ENCODE peak calls at places on chromosome 19, in seven cellular contexts. One of them, this sample, is unnamed.

GRCh38 chr19:15199652-15200574 is 882 bp downstream of the NOTCH3 start:
- DNase-seq in CD4-positive, alpha-beta T cell: no peak
- DNase-seq in heart left ventricle: no peak
- DNase-seq in IMR-90: peak; percentile 16
- DNase-seq in neural crest cell: peak; percentile 78
- DNase-seq in natural killer cell: no peak
- DNase-seq in K562: no peak
- DNase-seq in this sample: peak; percentile 61

GRCh38 chr19:28558783-28559182 is 654.2 kb downstream of the UQCRFS1 start:
- DNase-seq in CD4-positive, alpha-beta T cell: no peak
- DNase-seq in heart left ventricle: no peak
- DNase-seq in IMR-90: no peak
- DNase-seq in neural crest cell: no peak
- DNase-seq in natural killer cell: no peak
- DNase-seq in K562: peak; percentile 36
- DNase-seq in this sample: no peak

GRCh38 chr19:8396563-8397203 is 6.5 kb downstream of the RAB11B start:
- DNase-seq in CD4-positive, alpha-beta T cell: peak; percentile 68
- DNase-seq in heart left ventricle: peak; percentile 66
- DNase-seq in IMR-90: peak; percentile 39
- DNase-seq in neural crest cell: peak; percentile 64
- DNase-seq in natural killer cell: peak; percentile 61
- DNase-seq in K562: peak; percentile 91
- DNase-seq in this sample: no peak

GRCh38 chr19:11737964-11738745 is 591 bp downstream of the ZNF823 start:
- DNase-seq in CD4-positive, alpha-beta T cell: peak; percentile 16
- DNase-seq in heart left ventricle: peak; percentile 55
- DNase-seq in IMR-90: peak; percentile 12
- DNase-seq in neural crest cell: no peak
- DNase-seq in natural killer cell: peak; percentile 32
- DNase-seq in K562: peak; percentile 77
- DNase-seq in this sample: no peak

GRCh38 chr19:35257113-35257461 is 8.3 kb downstream of the LSR start:
- DNase-seq in CD4-positive, alpha-beta T cell: no peak
- DNase-seq in heart left ventricle: no peak
- DNase-seq in IMR-90: no peak
- DNase-seq in neural crest cell: no peak
- DNase-seq in natural killer cell: peak; percentile 11
- DNase-seq in K562: no peak
- DNase-seq in this sample: no peak

GRCh38 chr19:6425732-6426686 is 1.4 kb upstream of the KHSRP start:
- DNase-seq in CD4-positive, alpha-beta T cell: no peak
- DNase-seq in heart left ventricle: no peak
- DNase-seq in IMR-90: no peak
- DNase-seq in neural crest cell: no peak
- DNase-seq in natural killer cell: no peak
- DNase-seq in K562: peak; percentile 46
- DNase-seq in this sample: no peak

GRCh38 chr19:46863818-46864629 is 3.2 kb downstream of the ARHGAP35 start:
- DNase-seq in CD4-positive, alpha-beta T cell: no peak
- DNase-seq in heart left ventricle: no peak
- DNase-seq in IMR-90: peak; percentile 61
- DNase-seq in neural crest cell: no peak
- DNase-seq in natural killer cell: no peak
- DNase-seq in K562: no peak
- DNase-seq in this sample: no peak

GRCh38 chr19:33988601-33989000 is 183.7 kb upstream of the LSM14A start:
- DNase-seq in CD4-positive, alpha-beta T cell: no peak
- DNase-seq in heart left ventricle: no peak
- DNase-seq in IMR-90: peak; percentile 1
- DNase-seq in neural crest cell: no peak
- DNase-seq in natural killer cell: no peak
- DNase-seq in K562: no peak
- DNase-seq in this sample: no peak

GRCh38 chr19:51448011-51448744 is 10.1 kb downstream of the SIGLEC8 start:
- DNase-seq in CD4-positive, alpha-beta T cell: no peak
- DNase-seq in heart left ventricle: no peak
- DNase-seq in IMR-90: no peak
- DNase-seq in neural crest cell: no peak
- DNase-seq in natural killer cell: no peak
- DNase-seq in K562: no peak
- DNase-seq in this sample: no peak

GRCh38 chr19:9306443-9306842 is 3.2 kb downstream of the ZNF699 start:
- DNase-seq in CD4-positive, alpha-beta T cell: no peak
- DNase-seq in heart left ventricle: no peak
- DNase-seq in IMR-90: peak; percentile 76
- DNase-seq in neural crest cell: no peak
- DNase-seq in natural killer cell: no peak
- DNase-seq in K562: no peak
- DNase-seq in this sample: no peak

GRCh38 chr19:17680235-17680722 is 7.9 kb downstream of the UNC13A start:
- DNase-seq in CD4-positive, alpha-beta T cell: no peak
- DNase-seq in heart left ventricle: peak; percentile 87
- DNase-seq in IMR-90: peak; percentile 62
- DNase-seq in neural crest cell: peak; percentile 33
- DNase-seq in natural killer cell: peak; percentile 80
- DNase-seq in K562: peak; percentile 89
- DNase-seq in this sample: no peak

GRCh38 chr19:45507864-45508680 is 793 bp downstream of the VASP start:
- DNase-seq in CD4-positive, alpha-beta T cell: peak; percentile 33
- DNase-seq in heart left ventricle: peak; percentile 50
- DNase-seq in IMR-90: no peak
- DNase-seq in neural crest cell: no peak
- DNase-seq in natural killer cell: no peak
- DNase-seq in K562: peak; percentile 76
- DNase-seq in this sample: no peak

GRCh38 chr19:14560776-14561108 is 11.1 kb downstream of the NDUFB7 start:
- DNase-seq in CD4-positive, alpha-beta T cell: no peak
- DNase-seq in heart left ventricle: no peak
- DNase-seq in IMR-90: no peak
- DNase-seq in neural crest cell: no peak
- DNase-seq in natural killer cell: no peak
- DNase-seq in K562: no peak
- DNase-seq in this sample: no peak

GRCh38 chr19:46661735-46662592 is 982 bp upstream of the DACT3 start:
- DNase-seq in CD4-positive, alpha-beta T cell: peak; percentile 75
- DNase-seq in heart left ventricle: peak; percentile 86
- DNase-seq in IMR-90: peak; percentile 90
- DNase-seq in neural crest cell: peak; percentile 69
- DNase-seq in natural killer cell: peak; percentile 60
- DNase-seq in K562: peak; percentile 90
- DNase-seq in this sample: no peak

GRCh38 chr19:21202865-21203494 is 61.1 kb downstream of the ZNF431 start:
- DNase-seq in CD4-positive, alpha-beta T cell: no peak
- DNase-seq in heart left ventricle: no peak
- DNase-seq in IMR-90: peak; percentile 14
- DNase-seq in neural crest cell: peak; percentile 13
- DNase-seq in natural killer cell: no peak
- DNase-seq in K562: peak; percentile 68
- DNase-seq in this sample: peak; percentile 16

DNA sequence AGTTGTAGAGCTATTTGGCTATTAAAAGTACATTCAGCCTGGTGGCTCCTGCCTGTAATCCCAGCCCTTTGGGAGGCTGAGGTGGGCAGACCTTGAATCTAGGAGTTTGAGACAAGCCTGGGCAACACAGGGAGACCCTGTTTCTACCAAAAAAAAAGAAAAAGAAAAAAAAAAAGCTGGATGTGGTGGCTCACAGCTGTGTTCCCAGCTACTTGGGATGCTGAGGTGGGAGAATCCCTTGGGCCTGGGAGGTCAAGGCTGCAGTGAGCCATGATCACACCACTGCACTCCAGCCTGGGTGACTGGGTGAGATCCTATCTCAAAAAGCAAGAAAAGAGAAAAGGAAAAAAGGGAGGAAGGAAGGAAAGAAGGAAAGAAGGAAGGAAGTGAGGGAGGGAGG is 9.6 kb upstream of the IZUMO2 start:
- DNase-seq in CD4-positive, alpha-beta T cell: no peak
- DNase-seq in heart left ventricle: no peak
- DNase-seq in IMR-90: no peak
- DNase-seq in neural crest cell: no peak
- DNase-seq in natural killer cell: no peak
- DNase-seq in K562: no peak
- DNase-seq in this sample: no peak
- TF ChIP-seq CTCF in CD4-positive, alpha-beta T cell: no peak
- TF ChIP-seq CTCF in heart left ventricle: no peak
- TF ChIP-seq CTCF in IMR-90: no peak
- TF ChIP-seq CTCF in neural crest cell: no peak
- TF ChIP-seq CTCF in natural killer cell: no peak
- TF ChIP-seq CTCF in K562: no peak
- TF ChIP-seq CTCF in this sample: no peak

GRCh38 chr19:57068921-57069697 is 50.7 kb upstream of the USP29 start:
- DNase-seq in CD4-positive, alpha-beta T cell: no peak
- DNase-seq in heart left ventricle: no peak
- DNase-seq in IMR-90: no peak
- DNase-seq in neural crest cell: no peak
- DNase-seq in natural killer cell: no peak
- DNase-seq in K562: peak; percentile 7
- DNase-seq in this sample: peak; percentile 66
- TF ChIP-seq CTCF in CD4-positive, alpha-beta T cell: no peak
- TF ChIP-seq CTCF in heart left ventricle: no peak
- TF ChIP-seq CTCF in IMR-90: no peak
- TF ChIP-seq CTCF in neural crest cell: no peak
- TF ChIP-seq CTCF in natural killer cell: no peak
- TF ChIP-seq CTCF in K562: peak; percentile 45
- TF ChIP-seq CTCF in this sample: peak; percentile 63

DNA sequence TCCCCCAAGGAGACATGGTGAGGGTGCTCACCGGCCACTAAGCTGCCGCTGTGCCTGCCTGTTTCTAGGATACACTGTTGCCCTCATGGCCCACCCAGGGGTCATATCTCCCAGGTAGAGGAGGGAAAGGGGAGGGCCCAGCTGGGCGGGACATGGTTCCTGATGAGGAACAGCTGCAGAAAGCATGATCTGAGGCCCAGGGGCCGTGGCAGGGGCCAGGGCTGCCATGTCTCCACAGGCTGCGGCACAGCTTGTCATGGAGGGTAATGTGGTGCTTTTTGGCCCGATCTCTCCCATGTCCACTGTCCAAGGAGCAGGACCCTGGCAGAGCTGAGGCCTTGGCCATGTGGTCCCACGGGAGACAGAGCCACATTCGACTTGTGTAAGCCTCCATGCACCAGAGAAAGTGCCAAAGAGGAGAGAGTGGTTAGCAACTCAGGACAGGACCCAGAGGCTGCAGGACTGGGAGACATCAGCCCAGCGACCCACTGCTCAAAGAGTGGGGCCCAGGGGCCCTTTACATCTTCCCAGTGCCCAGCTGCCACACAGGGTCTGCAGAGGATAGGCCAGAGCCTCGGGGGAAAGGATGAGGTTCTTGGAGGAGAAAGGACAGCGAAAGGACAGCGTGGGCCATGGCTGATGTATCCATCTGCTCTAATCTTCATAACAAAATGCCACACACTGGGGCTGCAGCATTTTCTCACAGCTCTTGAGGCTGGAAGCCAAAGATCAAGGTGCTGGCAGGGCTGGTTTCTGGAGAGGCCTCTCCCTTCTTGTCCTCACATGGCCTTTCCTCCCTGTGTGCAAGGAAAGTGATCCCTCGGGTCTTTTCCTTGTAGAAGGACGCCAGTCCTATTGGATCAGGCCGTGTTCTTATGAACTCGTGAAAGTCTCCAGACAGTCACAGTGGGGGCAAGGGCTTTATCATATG is 11.5 kb downstream of the POP4 start:
- DNase-seq in CD4-positive, alpha-beta T cell: no peak
- DNase-seq in heart left ventricle: peak; percentile 12
- DNase-seq in IMR-90: no peak
- DNase-seq in neural crest cell: no peak
- DNase-seq in natural killer cell: no peak
- DNase-seq in K562: no peak
- DNase-seq in this sample: no peak
- TF ChIP-seq CTCF in CD4-positive, alpha-beta T cell: no peak
- TF ChIP-seq CTCF in heart left ventricle: no peak
- TF ChIP-seq CTCF in IMR-90: no peak
- TF ChIP-seq CTCF in neural crest cell: no peak
- TF ChIP-seq CTCF in natural killer cell: no peak
- TF ChIP-seq CTCF in K562: no peak
- TF ChIP-seq CTCF in this sample: no peak

DNA sequence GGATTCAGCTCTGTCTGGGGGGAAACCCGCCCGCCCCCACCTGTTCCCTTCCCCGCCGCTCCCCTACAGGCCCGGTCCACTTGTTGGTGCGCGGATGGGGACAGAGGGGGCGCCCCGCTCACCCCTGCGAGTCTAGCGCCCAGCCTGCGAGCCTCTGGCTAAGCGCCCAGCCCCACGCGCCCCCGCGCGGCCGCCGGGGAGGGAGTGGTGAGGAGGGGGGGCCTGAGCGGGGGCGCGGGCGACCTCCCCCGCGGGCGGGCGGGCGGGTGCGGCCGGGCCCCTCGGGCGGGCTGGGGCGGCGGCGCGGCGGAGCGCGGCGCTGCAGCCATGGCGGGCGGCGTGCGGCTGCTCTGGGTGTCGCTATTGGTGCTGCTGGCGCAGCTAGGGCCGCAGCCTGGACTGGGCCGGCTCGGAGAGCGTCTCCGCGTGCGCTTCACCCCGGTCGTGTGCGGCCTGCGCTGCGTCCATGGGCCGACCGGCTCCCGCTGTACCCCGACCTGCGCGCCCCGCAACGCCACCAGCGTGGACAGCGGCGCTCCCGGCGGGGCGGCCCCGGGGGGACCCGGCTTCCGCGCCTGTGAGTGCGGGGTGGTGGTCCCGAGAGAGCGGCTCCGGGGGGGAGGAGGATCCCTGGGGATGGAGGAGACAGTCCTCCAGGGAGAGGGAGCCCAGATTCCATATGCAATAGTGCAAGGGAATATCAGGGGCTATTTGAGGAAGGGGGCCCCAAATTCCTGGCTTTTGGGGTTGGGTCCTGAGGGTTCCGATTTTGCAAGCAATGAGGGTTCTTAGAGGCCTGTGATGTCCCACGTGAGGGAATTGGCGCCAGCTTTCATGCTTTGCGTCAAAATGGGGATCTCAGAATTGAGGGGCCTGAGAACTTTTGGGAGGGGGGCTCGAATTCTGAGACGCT is at the start of gene LTBP4:
- DNase-seq in CD4-positive, alpha-beta T cell: no peak
- DNase-seq in heart left ventricle: peak; percentile 84
- DNase-seq in IMR-90: no peak
- DNase-seq in neural crest cell: no peak
- DNase-seq in natural killer cell: no peak
- DNase-seq in K562: peak; percentile 88
- DNase-seq in this sample: no peak
- TF ChIP-seq CTCF in CD4-positive, alpha-beta T cell: no peak
- TF ChIP-seq CTCF in heart left ventricle: no peak
- TF ChIP-seq CTCF in IMR-90: peak; percentile 20
- TF ChIP-seq CTCF in neural crest cell: peak; percentile 11
- TF ChIP-seq CTCF in natural killer cell: no peak
- TF ChIP-seq CTCF in K562: peak; percentile 6
- TF ChIP-seq CTCF in this sample: peak; percentile 22

DNA sequence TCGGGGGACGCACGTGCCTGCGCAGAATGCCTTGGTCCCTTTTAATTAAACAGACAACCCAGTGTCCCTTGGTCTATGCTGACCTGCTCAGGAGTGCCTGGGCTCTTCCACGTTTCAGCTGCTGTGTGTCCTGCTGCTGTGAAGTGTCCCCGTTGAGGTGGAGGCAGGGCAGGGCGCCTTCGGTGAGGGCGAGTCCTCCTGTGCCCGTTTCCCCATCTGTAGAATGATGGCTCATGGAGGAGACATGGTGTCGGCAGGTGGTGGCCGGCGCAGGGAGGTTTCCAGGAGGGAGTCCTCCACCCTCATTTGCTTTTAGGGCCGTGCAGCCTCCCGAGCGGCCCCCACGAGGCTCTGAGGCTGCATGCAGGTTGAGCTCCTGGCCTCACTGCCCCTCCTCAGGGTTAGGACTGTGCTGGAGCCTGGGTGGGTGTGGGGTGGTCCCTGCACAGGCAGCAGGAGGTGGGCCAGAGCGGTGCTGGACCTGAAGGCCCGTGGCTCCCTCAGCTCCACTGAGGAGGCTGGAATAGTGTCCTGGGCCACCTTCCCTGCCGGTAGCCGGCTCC is 8.8 kb downstream of the STK11 start:
- DNase-seq in CD4-positive, alpha-beta T cell: no peak
- DNase-seq in heart left ventricle: no peak
- DNase-seq in IMR-90: no peak
- DNase-seq in neural crest cell: no peak
- DNase-seq in natural killer cell: no peak
- DNase-seq in K562: no peak
- DNase-seq in this sample: no peak
- TF ChIP-seq CTCF in CD4-positive, alpha-beta T cell: no peak
- TF ChIP-seq CTCF in heart left ventricle: no peak
- TF ChIP-seq CTCF in IMR-90: no peak
- TF ChIP-seq CTCF in neural crest cell: no peak
- TF ChIP-seq CTCF in natural killer cell: no peak
- TF ChIP-seq CTCF in K562: no peak
- TF ChIP-seq CTCF in this sample: no peak